ENCODE peak calls at places on chromosome 11, in nine cellular contexts. B, S, H, Y, Q, C, Z, O and X are unnamed samples.

GRCh38 chr11:64253481-64253880 is 2.2 kb downstream of the PLCB3 start:
- DNase-seq in B (no peak), S (no peak), H (no peak), Y (no peak), Q (peak), C (no peak), Z (no peak), O (no peak), X (no peak)

GRCh38 chr11:18527512-18527911 is 770 bp upstream of the TSG101 start:
- DNase-seq in B (no peak), S (no peak), H (no peak), Y (no peak), Q (peak), C (peak), Z (peak), O (no peak), X (no peak)

GRCh38 chr11:104609297-104609696 is 289.0 kb downstream of the CASP12 start:
- DNase-seq in B (no peak), S (no peak), H (no peak), Y (peak), Q (peak), C (peak), Z (peak), O (peak), X (no peak)

GRCh38 chr11:130421697-130422096 is 6.7 kb downstream of the ADAMTS8 start:
- DNase-seq in B (no peak), S (no peak), H (no peak), Y (no peak), Q (no peak), C (no peak), Z (no peak), O (no peak), X (no peak)

GRCh38 chr11:5736396-5736795 is at the start of gene OR56B1:
- DNase-seq in B (no peak), S (no peak), H (no peak), Y (no peak), Q (no peak), C (no peak), Z (peak), O (no peak), X (no peak)

GRCh38 chr11:14308114-14308896 is 50.7 kb downstream of the RRAS2 start:
- DNase-seq in B (peak), S (no peak), H (no peak), Y (peak), Q (peak), C (peak), Z (peak), O (no peak), X (no peak)

GRCh38 chr11:64152841-64153691 is 12.8 kb downstream of the MACROD1 start:
- DNase-seq in B (peak), S (peak), H (peak), Y (peak), Q (peak), C (peak), Z (no peak), O (peak), X (peak)

GRCh38 chr11:120489799-120490198 is 21.7 kb upstream of the GRIK4 start:
- DNase-seq in B (no peak), S (no peak), H (no peak), Y (no peak), Q (no peak), C (no peak), Z (no peak), O (no peak), X (no peak)

GRCh38 chr11:27470166-27470565 is 2.4 kb downstream of the LGR4 start:
- DNase-seq in B (no peak), S (no peak), H (no peak), Y (no peak), Q (no peak), C (no peak), Z (no peak), O (no peak), X (no peak)

GRCh38 chr11:60880189-60880588 is 12.8 kb downstream of the ZP1 start:
- DNase-seq in B (no peak), S (no peak), H (no peak), Y (no peak), Q (no peak), C (no peak), Z (no peak), O (no peak), X (no peak)

GRCh38 chr11:43268161-43268560 is 43.6 kb upstream of the API5 start:
- DNase-seq in B (no peak), S (no peak), H (no peak), Y (peak), Q (no peak), C (no peak), Z (no peak), O (no peak), X (no peak)

GRCh38 chr11:123187670-123188507 is 7.2 kb downstream of the CLMP start:
- DNase-seq in B (no peak), S (no peak), H (no peak), Y (peak), Q (no peak), C (no peak), Z (no peak), O (no peak), X (no peak)

GRCh38 chr11:9092846-9093778 is 1.7 kb upstream of the SCUBE2 start:
- DNase-seq in B (no peak), S (no peak), H (no peak), Y (no peak), Q (no peak), C (no peak), Z (no peak), O (no peak), X (no peak)

GRCh38 chr11:791658-792534 is 2.0 kb upstream of the CEND1 start:
- DNase-seq in B (no peak), S (no peak), H (no peak), Y (no peak), Q (no peak), C (no peak), Z (no peak), O (no peak), X (no peak)

GRCh38 chr11:64157987-64158386 is 7.9 kb downstream of the MACROD1 start:
- DNase-seq in B (no peak), S (no peak), H (no peak), Y (no peak), Q (no peak), C (no peak), Z (no peak), O (no peak), X (no peak)

GRCh38 chr11:13786688-13787087 is 118.2 kb downstream of the FAR1 start:
- DNase-seq in B (no peak), S (no peak), H (no peak), Y (no peak), Q (no peak), C (no peak), Z (no peak), O (no peak), X (no peak)

GRCh38 chr11:68099474-68100405 is 21.4 kb downstream of the CHKA start:
- DNase-seq in B (peak), S (no peak), H (peak), Y (no peak), Q (no peak), C (no peak), Z (no peak), O (no peak), X (no peak)

GRCh38 chr11:16430674-16431073 is 74.3 kb upstream of the SOX6 start:
- DNase-seq in B (no peak), S (no peak), H (no peak), Y (no peak), Q (no peak), C (no peak), Z (no peak), O (no peak), X (no peak)

GRCh38 chr11:2582436-2582931 is 117.3 kb downstream of the KCNQ1OT1 start:
- DNase-seq in B (no peak), S (no peak), H (no peak), Y (no peak), Q (no peak), C (no peak), Z (no peak), O (peak), X (no peak)

GRCh38 chr11:74535371-74536118 is 42.0 kb upstream of the LIPT2 start:
- DNase-seq in B (no peak), S (no peak), H (no peak), Y (no peak), Q (no peak), C (no peak), Z (no peak), O (no peak), X (no peak)

GRCh38 chr11:14584595-14584994 is 59.0 kb upstream of the PDE3B start:
- DNase-seq in B (no peak), S (no peak), H (no peak), Y (no peak), Q (no peak), C (no peak), Z (no peak), O (peak), X (no peak)

GRCh38 chr11:8608646-8609045 is 14.6 kb upstream of the STK33 start:
- DNase-seq in B (no peak), S (no peak), H (no peak), Y (no peak), Q (no peak), C (no peak), Z (peak), O (no peak), X (no peak)

GRCh38 chr11:17277024-17277584 is 565 bp downstream of the NUCB2 start:
- DNase-seq in B (peak), S (no peak), H (no peak), Y (peak), Q (peak), C (no peak), Z (peak), O (no peak), X (no peak)

GRCh38 chr11:64258356-64258755 is 7.0 kb downstream of the PLCB3 start:
- DNase-seq in B (no peak), S (no peak), H (no peak), Y (no peak), Q (no peak), C (no peak), Z (no peak), O (no peak), X (no peak)

GRCh38 chr11:64593156-64594105 is 2.4 kb downstream of the SLC22A12 start:
- DNase-seq in B (no peak), S (no peak), H (no peak), Y (no peak), Q (no peak), C (no peak), Z (no peak), O (no peak), X (no peak)

GRCh38 chr11:37623778-37624177 is 1025.7 kb upstream of the RAG2 start:
- DNase-seq in B (no peak), S (no peak), H (no peak), Y (no peak), Q (no peak), C (no peak), Z (no peak), O (no peak), X (no peak)

GRCh38 chr11:128720522-128720985 is 26.7 kb downstream of the FLI1 start:
- DNase-seq in B (no peak), S (peak), H (peak), Y (no peak), Q (no peak), C (no peak), Z (no peak), O (no peak), X (no peak)